ENCODE peak calls at places on chromosomes 7 and 10, in six cellular contexts. K, X, V, I, O and J are unnamed samples.

GRCh38 chr7:157560258-157560654 is 223.5 kb downstream of the DNAJB6 start:
- DNase-seq in K (no peak), X (no peak), V (no peak), I (no peak), O (no peak), J (no peak)

GRCh38 chr10:122213766-122214165 is 57.3 kb upstream of the BTBD16 start:
- DNase-seq in K (no peak), X (no peak), V (no peak), I (no peak), O (no peak), J (no peak)

GRCh38 chr10:23530079-23530478 is 91.2 kb downstream of the OTUD1 start:
- DNase-seq in K (no peak), X (no peak), V (no peak), I (no peak), O (no peak), J (no peak)

GRCh38 chr10:4176500-4177281 is 391.7 kb upstream of the KLF6 start:
- DNase-seq in K (no peak), X (no peak), V (no peak), I (no peak), O (no peak), J (no peak)

GRCh38 chr10:110837418-110838120 is 34.2 kb upstream of the PDCD4 start:
- DNase-seq in K (no peak), X (no peak), V (no peak), I (no peak), O (no peak), J (no peak)

GRCh38 chr7:111513566-111513965 is 48.7 kb downstream of the IMMP2L start:
- DNase-seq in K (no peak), X (no peak), V (no peak), I (no peak), O (no peak), J (no peak)

GRCh38 chr10:5942471-5942870 is 34.9 kb downstream of the IL15RA start:
- DNase-seq in K (peak), X (no peak), V (no peak), I (no peak), O (peak), J (no peak)

GRCh38 chr10:97224483-97225435 is 39.0 kb upstream of the SLIT1 start:
- DNase-seq in K (no peak), X (no peak), V (no peak), I (no peak), O (no peak), J (no peak)

GRCh38 chr7:1666251-1666778 is 3.8 kb upstream of the ELFN1 start:
- DNase-seq in K (peak), X (no peak), V (no peak), I (no peak), O (no peak), J (no peak)

GRCh38 chr7:94441138-94441537 is 46.4 kb downstream of the COL1A2 start:
- DNase-seq in K (no peak), X (no peak), V (no peak), I (no peak), O (no peak), J (no peak)